ENCODE peak calls at places on chromosomes 1 and 21, in ten cellular contexts. W is GM12878, Y is heart left ventricle, Z is esophagus squamous epithelium, V is uterus, X is tibial nerve, O is transverse colon, P is ovary, C is A549, S is thyroid gland. R is an unnamed sample. For H3K4me1, the result is how much of the 10 kb centered on the place peaks cover.

GRCh38 chr1:200660719-200661118 is 9.0 kb downstream of the DDX59 start:
- DNase-seq in P (peak), C (no peak), X (no peak), S (no peak), Z (no peak), W (no peak), O (no peak), Y (peak), V (peak), R (no peak)

GRCh38 chr21:44932366-44933181 is 7.3 kb upstream of the SLX9 start:
- DNase-seq in P (no peak), O (peak), Z (no peak), Y (peak), S (no peak), X (no peak), W (no peak), V (no peak), C (no peak), R (no peak)

GRCh38 chr1:230707732-230708630 is 5.9 kb downstream of the AGT start:
- DNase-seq in S (no peak), P (no peak), Y (no peak), C (no peak), W (no peak), X (no peak), Z (no peak), O (no peak), V (no peak), R (no peak)

GRCh38 chr1:186498695-186499389 is 37.9 kb upstream of the PDC start:
- DNase-seq in S (no peak), W (no peak), O (no peak), Z (no peak), Y (no peak), P (no peak), V (no peak), C (no peak), X (no peak), R (no peak)

GRCh38 chr1:145849356-145850165 is 4.1 kb downstream of the NUDT17 start:
- DNase-seq in V (no peak), C (no peak), W (no peak), Y (no peak), S (no peak), X (no peak), Z (no peak), P (no peak), O (no peak), R (no peak)

GRCh38 chr21:38255718-38256117 is 1.1 kb upstream of the KCNJ15 start:
- DNase-seq in Z (no peak), O (no peak), S (no peak), W (no peak), P (no peak), X (no peak), C (no peak), V (no peak), Y (no peak), R (no peak)

GRCh38 chr1:73205294-73205973 is 923.1 kb upstream of the NEGR1 start:
- DNase-seq in Z (no peak), W (no peak), P (no peak), C (no peak), V (no peak), Y (no peak), S (peak), O (no peak), X (no peak), R (no peak)

GRCh38 chr1:235045034-235045690 is 83.5 kb downstream of the TOMM20 start:
- DNase-seq in P (no peak), S (no peak), C (no peak), Z (no peak), Y (no peak), O (no peak), X (no peak), V (no peak), W (no peak), R (no peak)

GRCh38 chr1:32221980-32222751 is at the start of the genes EIF3I and TMEM234:
- DNase-seq in Z (peak), Y (peak), V (peak), W (peak), X (peak), C (peak), P (peak), O (peak), S (peak), R (peak)

GRCh38 chr1:30690115-30690645 is 33.2 kb downstream of the MATN1 start:
- DNase-seq in C (no peak), W (no peak), Z (no peak), Y (no peak), V (peak), S (no peak), P (no peak), X (no peak), O (no peak), R (no peak)

GRCh38 chr1:153928776-153929432 is 6.1 kb upstream of the GATAD2B start:
- DNase-seq in S (no peak), X (no peak), P (no peak), C (no peak), Z (no peak), Y (no peak), W (no peak), V (no peak), O (no peak), R (no peak)

GRCh38 chr1:44830900-44831304 is 12.2 kb downstream of the PTCH2 start:
- DNase-seq in P (no peak), Y (peak), X (no peak), Z (no peak), O (no peak), V (no peak), W (no peak), C (no peak), S (no peak), R (no peak)

GRCh38 chr1:184545601-184546000 is 158.8 kb downstream of the C1orf21 start:
- DNase-seq in X (no peak), W (no peak), Z (no peak), P (no peak), Y (no peak), O (no peak), S (no peak), C (no peak), V (no peak), R (no peak)

DNA sequence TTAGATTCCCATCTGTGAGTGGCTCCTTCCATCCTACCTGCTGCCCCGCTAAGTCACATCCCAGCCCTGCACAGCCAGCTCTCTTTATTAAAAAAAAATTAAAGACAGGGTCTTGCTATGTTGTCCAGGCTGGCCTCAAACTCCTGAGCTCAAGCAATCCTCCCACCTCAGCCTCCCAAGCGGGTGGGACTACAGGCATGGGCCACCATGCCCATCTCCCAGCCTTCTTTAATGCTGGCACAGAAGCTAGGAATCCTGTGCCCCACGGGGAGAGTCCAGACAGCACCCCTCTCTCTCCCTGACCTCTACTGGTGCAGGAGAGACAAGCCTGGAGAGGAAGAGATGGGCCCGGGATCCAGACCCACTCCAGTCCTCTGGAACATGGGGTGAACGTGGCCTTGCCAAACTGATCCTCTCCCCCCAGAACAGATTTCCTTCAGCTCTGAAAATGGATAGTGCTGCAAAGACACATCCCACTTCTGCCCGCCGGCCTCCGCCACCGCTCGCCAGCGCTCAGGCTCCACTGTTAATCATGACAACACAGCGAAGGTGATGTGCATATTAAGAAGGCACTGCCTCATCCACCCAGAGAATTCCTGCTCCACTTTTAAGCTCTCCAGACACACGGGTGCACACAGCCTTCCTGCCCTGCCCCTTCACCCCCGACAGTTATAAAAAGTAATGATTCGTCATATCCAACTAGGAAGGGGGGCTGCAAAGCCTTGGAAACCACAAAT is 68.0 kb downstream of the MRPL37 start:
- DNase-seq in W (no peak), Z (no peak), Y (no peak), X (no peak), P (no peak), O (no peak), C (no peak), S (no peak), V (no peak), R (no peak)
- H3K4me1 ChIP-seq in W (under half), Z (half or more), Y (under half), X (half or more), P (under half), O (under half), C (under half), S (under half), V (under half), R (under half)

DNA sequence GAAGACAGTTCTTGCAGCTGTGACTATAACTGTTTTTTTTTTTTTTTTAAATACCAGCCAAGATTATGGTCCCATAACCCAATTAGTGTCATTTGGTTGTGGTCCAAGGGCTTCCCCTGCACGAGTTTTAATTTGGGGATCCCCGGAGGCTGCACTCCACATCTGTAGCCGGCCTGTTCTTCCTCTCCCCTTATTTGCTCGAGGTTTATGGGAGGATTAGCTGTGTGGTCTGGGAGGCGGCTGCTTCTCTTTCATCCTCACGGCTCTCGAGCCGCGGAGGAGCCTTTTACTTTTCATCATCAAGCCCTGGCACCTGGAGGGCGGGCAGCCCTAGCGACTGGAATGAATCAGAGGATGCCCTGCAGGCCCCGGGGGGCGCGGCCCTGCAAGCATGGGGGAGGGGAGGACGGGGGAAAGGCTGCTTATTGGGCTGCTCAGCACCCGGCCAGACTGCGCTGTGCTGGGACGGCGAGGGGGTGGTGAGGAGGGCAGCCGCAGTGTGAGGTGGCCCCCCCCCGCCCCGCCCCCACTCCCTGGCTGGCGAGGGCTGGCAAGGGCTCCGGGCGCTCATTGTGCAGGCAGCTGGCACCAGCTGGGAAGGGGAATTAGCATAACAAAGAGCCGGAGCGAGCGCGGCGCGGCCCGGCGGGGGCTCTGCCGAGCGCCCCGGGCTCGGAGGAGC is 18.5 kb downstream of the SERTAD4 start:
- DNase-seq in O (peak), S (peak), Y (peak), V (peak), C (peak), X (peak), W (no peak), P (peak), Z (no peak), R (no peak)
- H3K27ac ChIP-seq in O (peak), S (no peak), Y (no peak), V (peak), C (peak), X (no peak), W (no peak), P (no peak), Z (peak), R (peak)

GRCh38 chr1:66435541-66435940 is 98.4 kb upstream of the SGIP1 start:
- DNase-seq in C (no peak), W (no peak), O (no peak), S (no peak), V (no peak), P (no peak), Z (no peak), Y (no peak), X (no peak), R (no peak)

GRCh38 chr1:66437136-66437401 is 96.9 kb upstream of the SGIP1 start:
- DNase-seq in Y (no peak), S (no peak), P (no peak), O (no peak), V (no peak), Z (no peak), X (no peak), W (no peak), C (no peak), R (no peak)

GRCh38 chr1:66436378-66437135 is 97.4 kb upstream of the SGIP1 start:
- DNase-seq in S (no peak), Y (no peak), Z (no peak), O (no peak), C (peak), X (no peak), P (no peak), W (peak), V (no peak), R (no peak)

GRCh38 chr1:66439028-66439427 is 94.9 kb upstream of the SGIP1 start:
- DNase-seq in Z (no peak), O (no peak), W (peak), X (no peak), C (no peak), Y (no peak), S (no peak), V (no peak), P (no peak), R (no peak)

DNA sequence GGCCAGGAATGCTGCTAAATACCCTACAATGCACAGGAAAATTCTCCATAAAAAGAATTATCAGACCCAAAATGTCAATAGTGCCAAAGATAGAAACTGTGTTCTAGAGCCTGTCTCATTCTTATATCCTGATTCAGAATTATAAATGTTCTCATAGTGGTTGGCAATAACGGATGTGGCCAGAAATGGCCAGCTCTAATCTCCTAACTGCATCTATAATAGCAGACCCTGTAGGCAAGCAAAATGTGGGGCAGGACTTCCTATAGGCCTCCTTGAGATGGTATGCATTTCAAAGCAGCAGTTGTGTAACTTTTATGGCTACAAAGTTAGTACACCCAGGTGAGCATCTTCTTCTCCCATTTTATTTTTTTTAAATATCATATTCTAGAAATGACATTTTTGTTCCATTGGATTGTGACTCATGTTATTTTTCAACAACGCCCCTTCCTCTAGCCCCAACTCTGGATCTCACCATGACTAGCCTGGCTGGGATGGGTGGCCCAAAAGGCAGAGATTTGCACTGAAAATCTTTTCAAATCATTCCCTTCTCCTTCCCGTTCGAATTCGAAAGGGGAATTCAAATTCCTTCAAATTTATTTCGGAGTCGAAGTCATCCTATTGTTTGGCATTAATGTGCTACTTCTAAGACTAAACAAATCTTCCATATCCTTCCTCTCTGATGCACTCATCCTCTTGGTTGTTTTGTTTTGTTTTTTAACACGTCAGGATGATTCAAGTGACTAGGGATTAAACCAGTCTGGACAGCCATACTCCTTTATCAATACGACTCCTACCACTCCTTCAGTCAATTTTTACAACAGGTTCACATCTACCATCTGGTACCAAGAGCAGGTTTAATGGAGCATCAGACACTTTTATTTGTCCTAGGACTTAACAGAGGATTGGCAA is 95.6 kb upstream of the SGIP1 start:
- DNase-seq in V (no peak), S (no peak), O (no peak), P (no peak), Z (no peak), Y (no peak), C (no peak), X (no peak), W (no peak), R (no peak)
- TF ChIP-seq POLR2A in V (no peak), S (no peak), O (no peak), P (no peak), Z (no peak), Y (no peak), C (no peak), X (no peak), W (no peak), R (no peak)

GRCh38 chr1:205663286-205663994 is 16.9 kb downstream of the SLC45A3 start:
- DNase-seq in V (no peak), P (no peak), Y (no peak), O (no peak), X (no peak), W (no peak), Z (no peak), S (no peak), C (no peak), R (no peak)

GRCh38 chr1:205666372-205667166 is 13.7 kb downstream of the SLC45A3 start:
- DNase-seq in V (no peak), O (peak), W (no peak), Y (no peak), P (no peak), S (no peak), Z (no peak), C (no peak), X (no peak), R (no peak)

GRCh38 chr1:205665216-205665757 is 15.0 kb downstream of the SLC45A3 start:
- DNase-seq in O (no peak), P (no peak), W (peak), Z (no peak), Y (no peak), S (no peak), V (no peak), C (no peak), X (no peak), R (no peak)

GRCh38 chr1:205662791-205663190 is 17.5 kb downstream of the SLC45A3 start:
- DNase-seq in P (no peak), Y (no peak), S (no peak), W (no peak), X (no peak), V (no peak), C (no peak), Z (no peak), O (no peak), R (no peak)

GRCh38 chr1:205664399-205665108 is 15.8 kb downstream of the SLC45A3 start:
- DNase-seq in Y (no peak), X (no peak), S (peak), Z (no peak), C (no peak), V (no peak), W (no peak), P (no peak), O (peak), R (no peak)
- H3K4me1 ChIP-seq in Y (under half), X (under half), S (under half), Z (half or more), C (under half), V (under half), W (under half), P (under half), O (half or more), R (under half)

GRCh38 chr1:36157973-36158826 is 2.2 kb downstream of the MAP7D1 start:
- DNase-seq in W (no peak), C (no peak), Z (no peak), X (no peak), V (no peak), Y (no peak), O (no peak), S (no peak), P (no peak), R (no peak)
- H3K27ac ChIP-seq in W (peak), C (peak), Z (peak), X (peak), V (peak), Y (peak), O (peak), S (peak), P (peak), R (no peak)

GRCh38 chr1:52926864-52927218 is 235 bp upstream of the SCP2 start:
- DNase-seq in P (no peak), X (no peak), C (no peak), Y (no peak), V (no peak), Z (no peak), O (no peak), S (no peak), W (no peak), R (no peak)

GRCh38 chr1:52929019-52929418 is 1.9 kb downstream of the SCP2 start:
- DNase-seq in S (no peak), W (no peak), X (no peak), V (no peak), Y (no peak), O (no peak), Z (no peak), C (no peak), P (no peak), R (no peak)

GRCh38 chr1:52925571-52926005 is 1.5 kb upstream of the SCP2 start:
- DNase-seq in V (peak), X (no peak), W (no peak), Y (no peak), Z (no peak), O (no peak), C (no peak), P (peak), S (peak), R (no peak)

GRCh38 chr1:52928083-52928404 is 968 bp downstream of the SCP2 start:
- DNase-seq in W (no peak), S (no peak), Y (no peak), P (no peak), V (no peak), C (no peak), X (no peak), O (no peak), Z (no peak), R (no peak)

DNA sequence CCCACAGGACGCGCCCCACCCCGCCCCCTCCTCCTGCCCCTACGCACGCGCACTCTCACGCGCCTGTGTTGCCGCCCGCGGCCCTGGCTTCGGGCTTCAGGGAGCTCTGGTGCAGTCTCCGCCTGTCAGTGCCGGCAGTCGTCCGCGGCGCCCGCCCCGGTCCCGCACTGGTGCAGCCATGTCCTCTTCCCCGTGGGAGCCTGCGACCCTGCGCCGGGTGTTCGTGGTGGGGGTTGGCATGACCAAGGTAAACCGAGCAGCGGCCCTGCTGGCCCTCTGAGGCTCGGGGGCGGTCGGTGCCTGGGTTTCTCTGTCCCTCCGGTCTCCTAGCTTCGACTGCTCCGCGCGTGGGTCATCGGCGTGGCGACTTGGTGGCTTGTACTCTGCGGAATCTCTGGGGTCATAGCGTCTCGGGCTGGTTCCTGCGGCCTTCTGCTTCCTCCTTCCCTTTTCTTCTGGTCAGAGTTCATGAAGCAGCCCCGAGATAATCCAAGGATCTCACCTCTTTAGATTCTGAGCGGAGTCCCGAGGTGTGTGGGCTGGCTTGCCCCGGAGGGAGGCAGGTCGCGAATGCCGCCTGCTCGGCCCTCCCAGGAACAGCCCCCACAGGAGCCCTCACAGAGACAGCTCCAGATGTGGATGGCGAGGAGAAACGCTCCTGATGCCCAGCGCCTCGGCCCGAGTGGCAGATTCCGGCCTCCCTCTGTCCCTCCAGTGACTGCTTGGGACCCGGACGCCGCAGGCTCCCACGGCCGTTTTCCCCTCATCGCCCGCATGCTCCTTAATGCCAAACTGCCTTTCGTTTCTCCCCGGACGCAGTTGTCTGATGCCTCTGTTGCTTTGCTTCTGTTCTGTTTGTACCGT is at the start of gene SCP2:
- DNase-seq in C (peak), Y (peak), Z (no peak), W (no peak), P (peak), O (peak), V (peak), S (peak), X (peak), R (peak)
- TF ChIP-seq POLR2A in C (peak), Y (no peak), Z (peak), W (peak), P (peak), O (peak), V (peak), S (peak), X (no peak), R (peak)

GRCh38 chr1:11453742-11454442 is 25.1 kb upstream of the DISP3 start:
- DNase-seq in Y (no peak), C (no peak), O (no peak), V (no peak), S (no peak), P (no peak), W (no peak), X (no peak), Z (no peak), R (peak)
- H3K4me1 ChIP-seq in Y (under half), C (under half), O (under half), V (under half), S (under half), P (under half), W (under half), X (under half), Z (under half), R (under half)